ENCODE peak calls at places on chromosomes 13 and 19, in nine cellular contexts. B, W, A, I, J, V, G, R and U are unnamed samples.

GRCh38 chr19:6060600-6061391 is 49.5 kb downstream of the RFX2 start:
- DNase-seq in A (peak), B (no peak), G (no peak), I (no peak), V (no peak), J (no peak), W (no peak), R (no peak), U (peak)

GRCh38 chr19:3210347-3211017 is 14.0 kb upstream of the CELF5 start:
- DNase-seq in B (no peak), A (peak), W (no peak), G (peak), R (peak), I (no peak), V (peak), J (no peak), U (peak)

GRCh38 chr19:34962281-34962944 is 1.6 kb downstream of the ZNF792 start:
- DNase-seq in I (no peak), R (peak), V (peak), B (no peak), W (peak), J (no peak), G (no peak), A (no peak), U (peak)

GRCh38 chr13:39777527-39778061 is 122.1 kb downstream of the COG6 start:
- DNase-seq in V (no peak), B (peak), R (no peak), W (no peak), J (no peak), I (no peak), A (peak), G (no peak), U (no peak)

GRCh38 chr13:35164324-35164932 is 222.4 kb downstream of the NBEA start:
- DNase-seq in R (no peak), G (no peak), J (no peak), A (no peak), V (no peak), W (no peak), B (no peak), I (peak), U (no peak)

GRCh38 chr13:92716749-92717148 is 509.9 kb upstream of the GPC6 start:
- DNase-seq in J (no peak), B (no peak), A (no peak), G (no peak), W (no peak), R (no peak), V (no peak), I (no peak), U (no peak)

GRCh38 chr13:52599853-52600603 is 42.2 kb upstream of the HNRNPA1L2 start:
- DNase-seq in V (peak), A (peak), W (peak), G (peak), J (no peak), R (no peak), B (no peak), I (no peak), U (peak)

GRCh38 chr19:18419699-18420460 is 682 bp downstream of the SSBP4 start:
- DNase-seq in B (no peak), I (no peak), R (no peak), A (peak), W (no peak), G (peak), J (no peak), V (peak), U (peak)